ENCODE peak calls at places on chromosomes 11 and 22, in eight cellular contexts. L is right atrium auricular region, Z is breast epithelium, J is A549, V is fibroblast of lung, H is thoracic aorta, B is upper lobe of left lung, W is A673. A is an unnamed sample.
A peak's percentile ranks its signal among the peaks of the same experiment; 100 is the strongest.

GRCh38 chr11:94194712-94195111 is 66.1 kb downstream of the PANX1 start:
- DNase-seq in L (no peak), V (no peak), Z (no peak), H (no peak), W (no peak), J (no peak), B (no peak), A (no peak)

GRCh38 chr22:23722724-23723123 is 28.2 kb downstream of the ZNF70 start:
- DNase-seq in H (no peak), W (no peak), L (no peak), V (no peak), Z (no peak), J (no peak), B (no peak), A (no peak)

GRCh38 chr22:31150615-31151014 is 9.4 kb upstream of the RNF185 start:
- DNase-seq in Z (peak; percentile 30), V (no peak), J (no peak), B (no peak), W (no peak), L (no peak), H (no peak), A (no peak)

GRCh38 chr11:125600663-125601062 is 8.0 kb downstream of the STT3A start:
- DNase-seq in H (no peak), J (no peak), B (no peak), Z (no peak), V (no peak), W (no peak), L (no peak), A (no peak)

GRCh38 chr22:45604239-45604711 is 67.4 kb upstream of the ATXN10 start:
- DNase-seq in Z (no peak), B (no peak), J (peak; percentile 85), V (no peak), W (no peak), L (no peak), H (no peak), A (no peak)

GRCh38 chr11:125287467-125288232 is 123.1 kb downstream of the PKNOX2 start:
- DNase-seq in W (no peak), Z (no peak), J (no peak), L (no peak), H (no peak), V (peak; percentile 26), B (no peak), A (no peak)

GRCh38 chr22:22882033-22882717 is 5.4 kb upstream of the IGLL5 start:
- DNase-seq in W (no peak), B (no peak), Z (no peak), H (no peak), V (no peak), J (no peak), L (peak; percentile 16), A (no peak)

GRCh38 chr11:112925516-112926310 is 35.5 kb upstream of the NCAM1 start:
- DNase-seq in H (no peak), V (no peak), L (no peak), B (no peak), Z (no peak), W (no peak), J (no peak), A (no peak)

GRCh38 chr22:30969532-30970355 is 679 bp downstream of the TUG1 start:
- DNase-seq in V (peak; percentile 54), L (no peak), Z (no peak), W (peak; percentile 56), B (peak; percentile 32), H (no peak), J (peak; percentile 6), A (no peak)

GRCh38 chr22:22576989-22577427 is 17.9 kb upstream of the PRAME start:
- DNase-seq in Z (no peak), J (no peak), W (no peak), H (no peak), L (no peak), B (no peak), V (no peak), A (no peak)

GRCh38 chr11:131033151-131033651 is 116.9 kb upstream of the SNX19 start:
- DNase-seq in H (no peak), L (no peak), Z (no peak), W (no peak), V (peak; percentile 87), J (peak; percentile 7), B (peak; percentile 23), A (no peak)

GRCh38 chr11:75986966-75987365 is 172.0 kb downstream of the UVRAG start:
- DNase-seq in B (no peak), W (no peak), L (no peak), Z (no peak), V (no peak), H (no peak), J (no peak), A (no peak)

GRCh38 chr11:65426839-65427690 is 4.5 kb downstream of the NEAT1 start:
- DNase-seq in J (no peak), W (no peak), B (peak; percentile 38), V (peak; percentile 71), Z (peak; percentile 61), H (no peak), L (peak; percentile 65), A (no peak)

GRCh38 chr11:50412832-50413231 is 380.2 kb downstream of the OR4C45 start:
- DNase-seq in H (no peak), Z (no peak), W (no peak), V (no peak), J (no peak), B (no peak), L (no peak), A (no peak)

GRCh38 chr22:25718109-25718830 is 23.7 kb upstream of the MYO18B start:
- DNase-seq in W (no peak), B (no peak), V (no peak), L (no peak), H (no peak), J (no peak), Z (no peak), A (no peak)

GRCh38 chr11:119366690-119367620 is 14.5 kb downstream of the USP2 start:
- DNase-seq in V (no peak), W (no peak), L (no peak), J (no peak), B (no peak), Z (no peak), H (no peak), A (no peak)

GRCh38 chr11:69353696-69354544 is 60.0 kb downstream of the MYEOV start:
- DNase-seq in Z (no peak), B (peak; percentile 17), H (no peak), J (no peak), L (peak; percentile 18), V (no peak), W (peak; percentile 91), A (no peak)

GRCh38 chr11:69682681-69683326 is 7.7 kb upstream of the LTO1 start:
- DNase-seq in B (no peak), J (no peak), V (no peak), W (no peak), Z (no peak), H (no peak), L (no peak), A (no peak)

GRCh38 chr11:134391170-134391569 is 20.9 kb downstream of the B3GAT1 start:
- DNase-seq in W (no peak), V (no peak), H (no peak), B (no peak), L (no peak), Z (no peak), J (no peak), A (no peak)

GRCh38 chr11:134392953-134393615 is 19.0 kb downstream of the B3GAT1 start:
- DNase-seq in W (no peak), Z (no peak), B (no peak), H (no peak), V (no peak), J (no peak), L (no peak), A (no peak)

GRCh38 chr11:134393638-134394037 is 18.4 kb downstream of the B3GAT1 start:
- DNase-seq in B (no peak), L (no peak), V (no peak), H (no peak), Z (no peak), J (peak; percentile 18), W (no peak), A (no peak)

GRCh38 chr11:134390706-134391105 is 21.3 kb downstream of the B3GAT1 start:
- DNase-seq in H (no peak), J (no peak), L (no peak), B (no peak), Z (no peak), W (no peak), V (no peak), A (no peak)

DNA sequence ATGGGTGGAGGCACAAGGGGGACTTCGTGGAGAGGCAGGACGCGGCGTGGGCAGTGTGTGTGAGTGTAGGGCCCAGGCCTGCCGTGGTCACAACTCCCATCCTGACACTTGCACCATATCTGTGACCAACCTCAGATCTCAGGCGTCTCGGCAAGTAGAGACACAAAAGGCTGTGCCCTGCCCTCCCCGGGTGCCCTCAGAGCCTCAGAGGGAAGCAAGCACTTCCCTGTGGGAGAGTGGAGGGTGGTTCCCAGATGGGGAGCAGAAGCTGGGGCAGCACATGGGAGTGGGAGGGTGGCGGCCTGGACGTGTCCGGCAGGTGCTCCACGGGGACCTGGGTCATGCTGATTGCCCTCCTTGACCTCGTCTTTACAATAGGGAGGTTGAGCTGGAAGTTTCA is 20.4 kb downstream of the B3GAT1 start:
- DNase-seq in L (no peak), V (no peak), J (no peak), Z (no peak), B (no peak), H (no peak), W (no peak), A (no peak)
- H3K9me3 ChIP-seq in L (no peaks in the 10 kb centered on the region), V (no peaks in the 10 kb centered on the region), J (no peaks in the 10 kb centered on the region), Z (no peaks in the 10 kb centered on the region), B (no peaks in the 10 kb centered on the region), H (no peaks in the 10 kb centered on the region), W (no peaks in the 10 kb centered on the region), A (no peaks in the 10 kb centered on the region)

GRCh38 chr11:72102162-72102561 is 935 bp downstream of the LAMTOR1 start:
- DNase-seq in L (no peak), H (no peak), J (no peak), Z (no peak), V (no peak), B (no peak), W (no peak), A (no peak)
- H3K9me3 ChIP-seq in L (no peaks in the 10 kb centered on the region), H (no peaks in the 10 kb centered on the region), J (no peaks in the 10 kb centered on the region), Z (no peaks in the 10 kb centered on the region), V (no peaks in the 10 kb centered on the region), B (no peaks in the 10 kb centered on the region), W (no peaks in the 10 kb centered on the region), A (no peaks in the 10 kb centered on the region)

GRCh38 chr11:134164490-134165370 is 59.0 kb downstream of the NCAPD3 start:
- DNase-seq in H (no peak), L (no peak), J (no peak), B (no peak), V (no peak), Z (no peak), W (no peak), A (no peak)
- H3K9me3 ChIP-seq in H (no peaks in the 10 kb centered on the region), L (no peaks in the 10 kb centered on the region), J (peaks cover 51% of the 10 kb centered on the region), B (no peaks in the 10 kb centered on the region), V (no peaks in the 10 kb centered on the region), Z (no peaks in the 10 kb centered on the region), W (no peaks in the 10 kb centered on the region), A (no peaks in the 10 kb centered on the region)

DNA sequence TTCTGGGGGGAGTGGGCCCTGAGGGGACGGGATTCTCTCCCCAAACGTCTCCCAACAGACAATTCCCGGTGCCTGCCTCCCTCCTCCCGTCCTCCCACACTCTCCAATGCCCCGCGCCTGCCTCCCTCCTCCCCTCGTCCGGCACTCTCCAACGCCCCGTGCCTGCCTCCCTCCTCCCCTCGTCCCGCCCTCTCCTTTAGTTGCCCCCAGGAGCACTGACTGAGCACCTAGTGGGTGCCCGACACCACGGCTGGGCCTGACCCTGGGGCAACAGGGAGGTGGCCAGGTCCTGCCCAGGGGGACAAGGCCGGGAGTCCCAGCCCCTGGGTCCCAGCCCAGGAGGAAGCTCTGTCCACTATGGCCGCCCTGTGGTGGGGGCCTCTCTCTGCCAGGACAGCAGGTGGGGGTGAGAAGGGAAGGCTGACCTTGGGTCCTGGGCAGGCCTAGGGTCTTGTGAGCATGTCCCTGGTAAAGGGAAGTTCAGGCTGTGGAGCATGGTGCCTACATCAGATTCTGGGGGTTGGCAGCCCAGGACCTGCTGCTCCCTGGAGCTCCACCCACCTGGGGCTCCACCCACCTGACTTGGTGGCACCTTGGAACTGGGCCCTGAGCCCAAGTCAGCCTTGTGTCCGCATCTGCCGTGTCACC is 942.3 kb downstream of the BRD1 start:
- DNase-seq in B (peak; percentile 17), L (no peak), Z (no peak), V (no peak), H (no peak), W (no peak), J (no peak), A (no peak)
- H3K9me3 ChIP-seq in B (no peaks in the 10 kb centered on the region), L (no peaks in the 10 kb centered on the region), Z (no peaks in the 10 kb centered on the region), V (peaks cover 3% of the 10 kb centered on the region), H (no peaks in the 10 kb centered on the region), W (no peaks in the 10 kb centered on the region), J (no peaks in the 10 kb centered on the region), A (no peaks in the 10 kb centered on the region)

A was measured in T-helper 17 cell.